ENCODE peak calls at places on chromosomes 4 and X, in nine cellular contexts. One of them, this sample, is unnamed.

GRCh38 chr4:74161676-74162450 is 3.9 kb downstream of the MTHFD2L start:
- DNase-seq in esophagus squamous epithelium: no peak
- DNase-seq in IMR-90: peak
- DNase-seq in foreskin fibroblast: peak
- DNase-seq in PC-3: no peak
- DNase-seq in colonic mucosa: no peak
- DNase-seq in CD8-positive, alpha-beta T cell: no peak
- DNase-seq in mammary epithelial cell: no peak
- DNase-seq in LNCaP clone FGC: no peak
- DNase-seq in this sample: peak

GRCh38 chrX:34656842-34657780 is at the start of gene TMEM47:
- DNase-seq in esophagus squamous epithelium: no peak
- DNase-seq in IMR-90: peak
- DNase-seq in foreskin fibroblast: peak
- DNase-seq in PC-3: peak
- DNase-seq in colonic mucosa: peak
- DNase-seq in CD8-positive, alpha-beta T cell: no peak
- DNase-seq in mammary epithelial cell: peak
- DNase-seq in LNCaP clone FGC: no peak
- DNase-seq in this sample: peak

GRCh38 chr4:74426101-74426500 is 18.8 kb upstream of the AREG start:
- DNase-seq in esophagus squamous epithelium: no peak
- DNase-seq in IMR-90: peak
- DNase-seq in foreskin fibroblast: peak
- DNase-seq in PC-3: no peak
- DNase-seq in colonic mucosa: no peak
- DNase-seq in CD8-positive, alpha-beta T cell: no peak
- DNase-seq in mammary epithelial cell: peak
- DNase-seq in LNCaP clone FGC: no peak
- DNase-seq in this sample: peak

GRCh38 chr4:41935652-41936021 is 408 bp downstream of the TMEM33 start:
- DNase-seq in esophagus squamous epithelium: no peak
- DNase-seq in IMR-90: peak
- DNase-seq in foreskin fibroblast: peak
- DNase-seq in PC-3: peak
- DNase-seq in colonic mucosa: no peak
- DNase-seq in CD8-positive, alpha-beta T cell: no peak
- DNase-seq in mammary epithelial cell: peak
- DNase-seq in LNCaP clone FGC: no peak
- DNase-seq in this sample: peak

GRCh38 chr4:53196872-53197759 is 168.7 kb downstream of the SCFD2 start:
- DNase-seq in esophagus squamous epithelium: no peak
- DNase-seq in IMR-90: peak
- DNase-seq in foreskin fibroblast: peak
- DNase-seq in PC-3: peak
- DNase-seq in colonic mucosa: no peak
- DNase-seq in CD8-positive, alpha-beta T cell: no peak
- DNase-seq in mammary epithelial cell: peak
- DNase-seq in LNCaP clone FGC: peak
- DNase-seq in this sample: peak

GRCh38 chr4:47017081-47017480 is 14.3 kb upstream of the GABRB1 start:
- DNase-seq in esophagus squamous epithelium: no peak
- DNase-seq in IMR-90: peak
- DNase-seq in foreskin fibroblast: no peak
- DNase-seq in PC-3: peak
- DNase-seq in colonic mucosa: no peak
- DNase-seq in CD8-positive, alpha-beta T cell: no peak
- DNase-seq in mammary epithelial cell: no peak
- DNase-seq in LNCaP clone FGC: no peak
- DNase-seq in this sample: peak

GRCh38 chr4:73729534-73730165 is 10.7 kb upstream of the CXCL8 start:
- DNase-seq in esophagus squamous epithelium: no peak
- DNase-seq in IMR-90: peak
- DNase-seq in foreskin fibroblast: peak
- DNase-seq in PC-3: peak
- DNase-seq in colonic mucosa: peak
- DNase-seq in CD8-positive, alpha-beta T cell: no peak
- DNase-seq in mammary epithelial cell: peak
- DNase-seq in LNCaP clone FGC: peak
- DNase-seq in this sample: peak

GRCh38 chr4:110275871-110276270 is 77.5 kb upstream of the ELOVL6 start:
- DNase-seq in esophagus squamous epithelium: no peak
- DNase-seq in IMR-90: peak
- DNase-seq in foreskin fibroblast: peak
- DNase-seq in PC-3: peak
- DNase-seq in colonic mucosa: no peak
- DNase-seq in CD8-positive, alpha-beta T cell: no peak
- DNase-seq in mammary epithelial cell: peak
- DNase-seq in LNCaP clone FGC: no peak
- DNase-seq in this sample: no peak

GRCh38 chr4:145234086-145234694 is 53.8 kb upstream of the OTUD4 start:
- DNase-seq in esophagus squamous epithelium: no peak
- DNase-seq in IMR-90: peak
- DNase-seq in foreskin fibroblast: peak
- DNase-seq in PC-3: peak
- DNase-seq in colonic mucosa: peak
- DNase-seq in CD8-positive, alpha-beta T cell: peak
- DNase-seq in mammary epithelial cell: peak
- DNase-seq in LNCaP clone FGC: peak
- DNase-seq in this sample: peak

GRCh38 chr4:126582737-126583136 is 1050.0 kb upstream of the INTU start:
- DNase-seq in esophagus squamous epithelium: no peak
- DNase-seq in IMR-90: peak
- DNase-seq in foreskin fibroblast: peak
- DNase-seq in PC-3: peak
- DNase-seq in colonic mucosa: no peak
- DNase-seq in CD8-positive, alpha-beta T cell: no peak
- DNase-seq in mammary epithelial cell: peak
- DNase-seq in LNCaP clone FGC: no peak
- DNase-seq in this sample: no peak

GRCh38 chrX:133994576-133994975 is 9.2 kb upstream of the GPC3 start:
- DNase-seq in esophagus squamous epithelium: no peak
- DNase-seq in IMR-90: no peak
- DNase-seq in foreskin fibroblast: peak
- DNase-seq in PC-3: no peak
- DNase-seq in colonic mucosa: no peak
- DNase-seq in CD8-positive, alpha-beta T cell: no peak
- DNase-seq in mammary epithelial cell: no peak
- DNase-seq in LNCaP clone FGC: no peak
- DNase-seq in this sample: peak

GRCh38 chrX:81215685-81216084 is 13.8 kb downstream of the SH3BGRL start:
- DNase-seq in esophagus squamous epithelium: no peak
- DNase-seq in IMR-90: no peak
- DNase-seq in foreskin fibroblast: no peak
- DNase-seq in PC-3: no peak
- DNase-seq in colonic mucosa: no peak
- DNase-seq in CD8-positive, alpha-beta T cell: no peak
- DNase-seq in mammary epithelial cell: no peak
- DNase-seq in LNCaP clone FGC: no peak
- DNase-seq in this sample: no peak

GRCh38 chr4:147674496-147674895 is 9.5 kb downstream of the PRMT9 start:
- DNase-seq in esophagus squamous epithelium: no peak
- DNase-seq in IMR-90: peak
- DNase-seq in foreskin fibroblast: peak
- DNase-seq in PC-3: peak
- DNase-seq in colonic mucosa: no peak
- DNase-seq in CD8-positive, alpha-beta T cell: no peak
- DNase-seq in mammary epithelial cell: no peak
- DNase-seq in LNCaP clone FGC: no peak
- DNase-seq in this sample: no peak

GRCh38 chr4:36351082-36351666 is 69.8 kb downstream of the DTHD1 start:
- DNase-seq in esophagus squamous epithelium: peak
- DNase-seq in IMR-90: peak
- DNase-seq in foreskin fibroblast: peak
- DNase-seq in PC-3: peak
- DNase-seq in colonic mucosa: peak
- DNase-seq in CD8-positive, alpha-beta T cell: peak
- DNase-seq in mammary epithelial cell: peak
- DNase-seq in LNCaP clone FGC: peak
- DNase-seq in this sample: peak

GRCh38 chr4:101102114-101102752 is 245.1 kb downstream of the PPP3CA start:
- DNase-seq in esophagus squamous epithelium: no peak
- DNase-seq in IMR-90: peak
- DNase-seq in foreskin fibroblast: peak
- DNase-seq in PC-3: no peak
- DNase-seq in colonic mucosa: peak
- DNase-seq in CD8-positive, alpha-beta T cell: no peak
- DNase-seq in mammary epithelial cell: peak
- DNase-seq in LNCaP clone FGC: no peak
- DNase-seq in this sample: peak

GRCh38 chr4:7726665-7727413 is 212.8 kb downstream of the AFAP1 start:
- DNase-seq in esophagus squamous epithelium: no peak
- DNase-seq in IMR-90: no peak
- DNase-seq in foreskin fibroblast: no peak
- DNase-seq in PC-3: no peak
- DNase-seq in colonic mucosa: no peak
- DNase-seq in CD8-positive, alpha-beta T cell: no peak
- DNase-seq in mammary epithelial cell: no peak
- DNase-seq in LNCaP clone FGC: no peak
- DNase-seq in this sample: no peak

GRCh38 chrX:28590394-28590793 is 3.1 kb downstream of the IL1RAPL1 start:
- DNase-seq in esophagus squamous epithelium: no peak
- DNase-seq in IMR-90: peak
- DNase-seq in foreskin fibroblast: peak
- DNase-seq in PC-3: no peak
- DNase-seq in colonic mucosa: no peak
- DNase-seq in CD8-positive, alpha-beta T cell: no peak
- DNase-seq in mammary epithelial cell: no peak
- DNase-seq in LNCaP clone FGC: no peak
- DNase-seq in this sample: peak

GRCh38 chrX:140710710-140711109 is 1.2 kb downstream of the LINC00632 start:
- DNase-seq in esophagus squamous epithelium: no peak
- DNase-seq in IMR-90: no peak
- DNase-seq in foreskin fibroblast: no peak
- DNase-seq in PC-3: no peak
- DNase-seq in colonic mucosa: no peak
- DNase-seq in CD8-positive, alpha-beta T cell: no peak
- DNase-seq in mammary epithelial cell: no peak
- DNase-seq in LNCaP clone FGC: no peak
- DNase-seq in this sample: no peak

GRCh38 chrX:154457491-154458115 is 478 bp upstream of the PLXNA3 start:
- DNase-seq in esophagus squamous epithelium: no peak
- DNase-seq in IMR-90: no peak
- DNase-seq in foreskin fibroblast: peak
- DNase-seq in PC-3: peak
- DNase-seq in colonic mucosa: peak
- DNase-seq in CD8-positive, alpha-beta T cell: peak
- DNase-seq in mammary epithelial cell: peak
- DNase-seq in LNCaP clone FGC: no peak
- DNase-seq in this sample: peak

GRCh38 chr4:158211288-158211687 is 1.0 kb downstream of the TMEM144 start:
- DNase-seq in esophagus squamous epithelium: no peak
- DNase-seq in IMR-90: no peak
- DNase-seq in foreskin fibroblast: no peak
- DNase-seq in PC-3: no peak
- DNase-seq in colonic mucosa: peak
- DNase-seq in CD8-positive, alpha-beta T cell: no peak
- DNase-seq in mammary epithelial cell: no peak
- DNase-seq in LNCaP clone FGC: no peak
- DNase-seq in this sample: no peak
- H3K4me3 ChIP-seq in esophagus squamous epithelium: peak
- H3K4me3 ChIP-seq in IMR-90: no peak
- H3K4me3 ChIP-seq in foreskin fibroblast: no peak
- H3K4me3 ChIP-seq in PC-3: peak
- H3K4me3 ChIP-seq in colonic mucosa: peak
- H3K4me3 ChIP-seq in CD8-positive, alpha-beta T cell: no peak
- H3K4me3 ChIP-seq in mammary epithelial cell: peak
- H3K4me3 ChIP-seq in LNCaP clone FGC: peak
- H3K4me3 ChIP-seq in this sample: no peak

GRCh38 chr4:2243682-2244380 is 1.9 kb upstream of the HAUS3 start:
- DNase-seq in esophagus squamous epithelium: no peak
- DNase-seq in IMR-90: peak
- DNase-seq in foreskin fibroblast: peak
- DNase-seq in PC-3: no peak
- DNase-seq in colonic mucosa: peak
- DNase-seq in CD8-positive, alpha-beta T cell: no peak
- DNase-seq in mammary epithelial cell: no peak
- DNase-seq in LNCaP clone FGC: no peak
- DNase-seq in this sample: peak
- TF ChIP-seq CTCF in esophagus squamous epithelium: no peak
- TF ChIP-seq CTCF in IMR-90: peak
- TF ChIP-seq CTCF in foreskin fibroblast: no peak
- TF ChIP-seq CTCF in PC-3: peak
- TF ChIP-seq CTCF in colonic mucosa: no peak
- TF ChIP-seq CTCF in CD8-positive, alpha-beta T cell: no peak
- TF ChIP-seq CTCF in mammary epithelial cell: peak
- TF ChIP-seq CTCF in LNCaP clone FGC: no peak
- TF ChIP-seq CTCF in this sample: peak

GRCh38 chr4:40176602-40177001 is 20.2 kb upstream of the RHOH start:
- DNase-seq in esophagus squamous epithelium: no peak
- DNase-seq in IMR-90: no peak
- DNase-seq in foreskin fibroblast: peak
- DNase-seq in PC-3: no peak
- DNase-seq in colonic mucosa: no peak
- DNase-seq in CD8-positive, alpha-beta T cell: no peak
- DNase-seq in mammary epithelial cell: no peak
- DNase-seq in LNCaP clone FGC: no peak
- DNase-seq in this sample: no peak
- H3K4me3 ChIP-seq in esophagus squamous epithelium: no peak
- H3K4me3 ChIP-seq in IMR-90: no peak
- H3K4me3 ChIP-seq in foreskin fibroblast: no peak
- H3K4me3 ChIP-seq in PC-3: no peak
- H3K4me3 ChIP-seq in colonic mucosa: no peak
- H3K4me3 ChIP-seq in CD8-positive, alpha-beta T cell: no peak
- H3K4me3 ChIP-seq in mammary epithelial cell: no peak
- H3K4me3 ChIP-seq in LNCaP clone FGC: no peak
- H3K4me3 ChIP-seq in this sample: peak

GRCh38 chr4:40281099-40281498 is 54.0 kb upstream of the CHRNA9 start:
- DNase-seq in esophagus squamous epithelium: no peak
- DNase-seq in IMR-90: no peak
- DNase-seq in foreskin fibroblast: no peak
- DNase-seq in PC-3: no peak
- DNase-seq in colonic mucosa: no peak
- DNase-seq in CD8-positive, alpha-beta T cell: no peak
- DNase-seq in mammary epithelial cell: no peak
- DNase-seq in LNCaP clone FGC: no peak
- DNase-seq in this sample: no peak

GRCh38 chr4:40280586-40280985 is 54.5 kb upstream of the CHRNA9 start:
- DNase-seq in esophagus squamous epithelium: no peak
- DNase-seq in IMR-90: no peak
- DNase-seq in foreskin fibroblast: no peak
- DNase-seq in PC-3: no peak
- DNase-seq in colonic mucosa: no peak
- DNase-seq in CD8-positive, alpha-beta T cell: no peak
- DNase-seq in mammary epithelial cell: peak
- DNase-seq in LNCaP clone FGC: no peak
- DNase-seq in this sample: no peak

GRCh38 chr4:40281913-40282312 is 53.2 kb upstream of the CHRNA9 start:
- DNase-seq in esophagus squamous epithelium: no peak
- DNase-seq in IMR-90: no peak
- DNase-seq in foreskin fibroblast: no peak
- DNase-seq in PC-3: no peak
- DNase-seq in colonic mucosa: no peak
- DNase-seq in CD8-positive, alpha-beta T cell: no peak
- DNase-seq in mammary epithelial cell: no peak
- DNase-seq in LNCaP clone FGC: no peak
- DNase-seq in this sample: no peak

GRCh38 chr4:40283413-40283812 is 51.7 kb upstream of the CHRNA9 start:
- DNase-seq in esophagus squamous epithelium: no peak
- DNase-seq in IMR-90: no peak
- DNase-seq in foreskin fibroblast: no peak
- DNase-seq in PC-3: no peak
- DNase-seq in colonic mucosa: no peak
- DNase-seq in CD8-positive, alpha-beta T cell: no peak
- DNase-seq in mammary epithelial cell: no peak
- DNase-seq in LNCaP clone FGC: no peak
- DNase-seq in this sample: no peak

GRCh38 chr4:40283968-40284367 is 51.2 kb upstream of the CHRNA9 start:
- DNase-seq in esophagus squamous epithelium: no peak
- DNase-seq in IMR-90: no peak
- DNase-seq in foreskin fibroblast: no peak
- DNase-seq in PC-3: peak
- DNase-seq in colonic mucosa: no peak
- DNase-seq in CD8-positive, alpha-beta T cell: peak
- DNase-seq in mammary epithelial cell: peak
- DNase-seq in LNCaP clone FGC: no peak
- DNase-seq in this sample: no peak
- TF ChIP-seq CTCF in esophagus squamous epithelium: no peak
- TF ChIP-seq CTCF in IMR-90: no peak
- TF ChIP-seq CTCF in foreskin fibroblast: no peak
- TF ChIP-seq CTCF in PC-3: peak
- TF ChIP-seq CTCF in colonic mucosa: no peak
- TF ChIP-seq CTCF in CD8-positive, alpha-beta T cell: peak
- TF ChIP-seq CTCF in mammary epithelial cell: peak
- TF ChIP-seq CTCF in LNCaP clone FGC: no peak
- TF ChIP-seq CTCF in this sample: peak